ENCODE peak calls at places on chromosomes 2 and 18, in eight cellular contexts. D is PC-3, C is fibroblast of lung, V is ascending aorta, L is endothelial cell of umbilical vein, K is A549, P is H1, Y is stomach. A is an unnamed sample. For H3K4me1, the result is how much of the 10 kb centered on the place peaks cover.

GRCh38 chr2:42184346-42184745 is 15.2 kb downstream of the EML4 start:
- DNase-seq in Y (no peak), P (no peak), K (no peak), C (no peak), V (no peak), D (no peak), L (no peak), A (no peak)

GRCh38 chr2:178825183-178825582 is 18.0 kb upstream of the TTN start:
- DNase-seq in P (no peak), C (peak), L (peak), Y (no peak), D (peak), K (no peak), V (no peak), A (no peak)

GRCh38 chr2:219465659-219466561 is 31.3 kb downstream of the SPEG start:
- DNase-seq in K (no peak), Y (no peak), L (no peak), D (no peak), C (no peak), V (no peak), P (no peak), A (no peak)

GRCh38 chr2:204871246-204871953 is 326.1 kb downstream of the PARD3B start:
- DNase-seq in D (peak), C (peak), K (peak), Y (no peak), P (no peak), L (peak), V (no peak), A (peak)

GRCh38 chr18:48896875-48897511 is 53.8 kb downstream of the SMAD7 start:
- DNase-seq in C (peak), K (no peak), D (peak), V (peak), L (peak), P (peak), Y (peak), A (no peak)

GRCh38 chr2:218345491-218346176 is 11.0 kb upstream of the CATIP start:
- DNase-seq in C (peak), D (no peak), K (no peak), V (no peak), Y (no peak), P (no peak), L (no peak), A (no peak)

GRCh38 chr2:169897834-169898233 is 70.6 kb downstream of the UBR3 start:
- DNase-seq in Y (no peak), P (no peak), C (no peak), K (no peak), V (no peak), L (no peak), D (no peak), A (no peak)

GRCh38 chr2:157052685-157053224 is 204.8 kb upstream of the GALNT5 start:
- DNase-seq in V (no peak), D (peak), K (peak), L (peak), C (peak), P (no peak), Y (no peak), A (peak)

GRCh38 chr2:217067787-217068186 is 207.9 kb upstream of the TNP1 start:
- DNase-seq in P (no peak), V (no peak), L (no peak), Y (no peak), K (no peak), D (no peak), C (no peak), A (no peak)

GRCh38 chr2:19863303-19864041 is 38.3 kb downstream of the TTC32 start:
- DNase-seq in V (peak), L (peak), P (peak), C (peak), K (peak), Y (peak), D (peak), A (peak)

GRCh38 chr2:122307772-122308171 is 552.3 kb downstream of the TSN start:
- DNase-seq in V (no peak), C (no peak), K (no peak), L (no peak), D (no peak), Y (no peak), P (no peak), A (no peak)

GRCh38 chr18:22816266-22817176 is 116.6 kb upstream of the RBBP8 start:
- DNase-seq in V (no peak), L (no peak), P (no peak), K (no peak), D (no peak), C (no peak), Y (no peak), A (no peak)

GRCh38 chr18:79400091-79400590 is 4.4 kb downstream of the NFATC1 start:
- DNase-seq in L (no peak), Y (peak), D (peak), V (peak), P (peak), C (peak), K (peak), A (no peak)

GRCh38 chr2:74548919-74549684 is 4.6 kb downstream of the LOXL3 start:
- DNase-seq in V (peak), L (peak), D (peak), K (peak), P (peak), C (no peak), Y (peak), A (no peak)

GRCh38 chr2:31312898-31313297 is 78.9 kb downstream of the EHD3 start:
- DNase-seq in D (no peak), C (peak), V (no peak), L (no peak), K (no peak), Y (no peak), P (no peak), A (no peak)

GRCh38 chr2:173359231-173359630 is 4.6 kb downstream of the CDCA7 start:
- DNase-seq in K (no peak), D (no peak), V (no peak), C (no peak), L (no peak), P (no peak), Y (no peak), A (no peak)

GRCh38 chr2:102147935-102148334 is 5.4 kb downstream of the IL1R1 start:
- DNase-seq in V (no peak), L (no peak), Y (no peak), D (no peak), C (no peak), K (no peak), P (no peak), A (no peak)

GRCh38 chr2:219997341-219997851 is 370.0 kb downstream of the SLC4A3 start:
- DNase-seq in P (peak), D (peak), L (no peak), Y (no peak), C (peak), K (no peak), V (peak), A (no peak)

GRCh38 chr18:45464619-45465018 is 150.7 kb upstream of the SLC14A2 start:
- DNase-seq in P (no peak), Y (no peak), L (no peak), V (no peak), C (no peak), D (no peak), K (no peak), A (no peak)

GRCh38 chr2:204000446-204000845 is 63.9 kb downstream of the ICOS start:
- DNase-seq in V (no peak), P (no peak), Y (no peak), K (no peak), C (no peak), L (no peak), D (no peak), A (no peak)

GRCh38 chr2:170842785-170843184 is 26.1 kb downstream of the GAD1 start:
- DNase-seq in V (no peak), D (peak), Y (no peak), K (no peak), L (no peak), P (no peak), C (no peak), A (no peak)

GRCh38 chr18:73503326-73503725 is 635.5 kb upstream of the NETO1 start:
- DNase-seq in L (no peak), V (no peak), D (no peak), Y (no peak), K (no peak), P (no peak), C (no peak), A (no peak)

GRCh38 chr2:186910996-186911395 is 62.0 kb upstream of the ZSWIM2 start:
- DNase-seq in K (no peak), P (no peak), V (no peak), Y (no peak), C (no peak), L (no peak), D (no peak), A (no peak)

GRCh38 chr2:230602562-230603230 is 109.9 kb upstream of the CAB39 start:
- DNase-seq in L (no peak), C (no peak), K (no peak), P (no peak), V (no peak), D (no peak), Y (no peak), A (no peak)

GRCh38 chr2:149648282-149649030 is 60.9 kb upstream of the MMADHC start:
- DNase-seq in P (no peak), D (peak), V (no peak), Y (no peak), L (peak), K (peak), C (peak), A (peak)

GRCh38 chr18:69730664-69731063 is 217.0 kb downstream of the CD226 start:
- DNase-seq in K (no peak), P (no peak), V (no peak), D (no peak), C (no peak), L (no peak), Y (no peak), A (no peak)

GRCh38 chr2:207121784-207122183 is 44.0 kb downstream of the KLF7 start:
- DNase-seq in C (peak), Y (no peak), P (no peak), V (peak), L (peak), D (peak), K (no peak), A (peak)

GRCh38 chr2:57141269-57141668 is 905.3 kb upstream of the VRK2 start:
- DNase-seq in P (no peak), C (peak), Y (no peak), L (no peak), K (no peak), V (no peak), D (no peak), A (no peak)

GRCh38 chr2:206430452-206430851 is 12.9 kb upstream of the ADAM23 start:
- DNase-seq in V (no peak), Y (no peak), L (no peak), K (no peak), D (no peak), P (no peak), C (no peak), A (no peak)

GRCh38 chr2:147607379-147607778 is 237.4 kb upstream of the ACVR2A start:
- DNase-seq in Y (no peak), P (no peak), K (no peak), L (no peak), V (no peak), C (no peak), D (no peak), A (no peak)

GRCh38 chr2:160306985-160307384 is 106.9 kb upstream of the ITGB6 start:
- DNase-seq in Y (no peak), K (no peak), P (no peak), C (peak), D (no peak), L (no peak), V (no peak), A (no peak)

GRCh38 chr2:33021542-33022259 is 74.9 kb downstream of the LTBP1 start:
- DNase-seq in P (no peak), V (no peak), K (no peak), C (peak), Y (no peak), L (peak), D (no peak), A (no peak)

GRCh38 chr2:197804758-197805597 is 585 bp downstream of the PLCL1 start:
- DNase-seq in Y (no peak), L (peak), D (no peak), V (peak), C (peak), K (no peak), P (peak), A (peak)

GRCh38 chr2:223954401-223954800 is 2.9 kb upstream of the MRPL44 start:
- DNase-seq in Y (no peak), C (peak), D (no peak), P (no peak), L (peak), K (no peak), V (no peak), A (no peak)

DNA sequence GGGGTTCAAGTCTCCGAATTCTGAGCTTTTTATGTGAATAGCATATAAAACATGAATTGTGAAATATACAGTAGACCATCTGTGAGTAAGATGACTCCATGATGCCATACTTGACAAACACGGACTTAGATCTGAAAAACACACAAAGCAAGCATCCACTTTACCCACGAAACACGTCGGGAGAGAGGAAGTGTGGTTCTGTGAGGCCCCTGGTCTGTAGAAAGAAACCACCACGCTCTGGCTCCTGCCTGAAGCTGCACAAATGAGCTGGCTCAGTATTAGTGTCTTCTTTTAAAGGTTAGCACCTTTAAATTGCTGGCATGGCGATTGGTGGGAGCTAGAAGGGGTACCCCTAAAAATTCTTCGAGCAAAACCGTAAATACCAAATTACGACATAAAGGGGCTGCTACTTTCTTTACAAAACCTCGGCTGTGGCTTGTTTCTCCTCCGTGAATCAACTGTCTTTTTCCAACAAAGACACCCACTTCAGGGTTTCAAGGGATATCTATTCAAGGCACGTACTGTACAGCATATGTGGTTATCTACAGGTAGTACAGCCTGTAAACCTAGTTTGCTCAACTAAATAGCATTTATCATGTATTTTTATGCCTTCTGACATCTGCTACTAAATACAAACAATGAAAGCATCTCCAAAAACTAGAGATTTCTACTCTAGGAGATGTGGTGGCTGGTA is 70.9 kb downstream of the AFF3 start:
- DNase-seq in V (no peak), P (no peak), C (no peak), D (no peak), K (no peak), Y (no peak), L (no peak), A (no peak)
- H3K4me1 ChIP-seq in V (under half), P (under half), C (under half), D (under half), K (under half), Y (under half), L (under half), A (under half)

DNA sequence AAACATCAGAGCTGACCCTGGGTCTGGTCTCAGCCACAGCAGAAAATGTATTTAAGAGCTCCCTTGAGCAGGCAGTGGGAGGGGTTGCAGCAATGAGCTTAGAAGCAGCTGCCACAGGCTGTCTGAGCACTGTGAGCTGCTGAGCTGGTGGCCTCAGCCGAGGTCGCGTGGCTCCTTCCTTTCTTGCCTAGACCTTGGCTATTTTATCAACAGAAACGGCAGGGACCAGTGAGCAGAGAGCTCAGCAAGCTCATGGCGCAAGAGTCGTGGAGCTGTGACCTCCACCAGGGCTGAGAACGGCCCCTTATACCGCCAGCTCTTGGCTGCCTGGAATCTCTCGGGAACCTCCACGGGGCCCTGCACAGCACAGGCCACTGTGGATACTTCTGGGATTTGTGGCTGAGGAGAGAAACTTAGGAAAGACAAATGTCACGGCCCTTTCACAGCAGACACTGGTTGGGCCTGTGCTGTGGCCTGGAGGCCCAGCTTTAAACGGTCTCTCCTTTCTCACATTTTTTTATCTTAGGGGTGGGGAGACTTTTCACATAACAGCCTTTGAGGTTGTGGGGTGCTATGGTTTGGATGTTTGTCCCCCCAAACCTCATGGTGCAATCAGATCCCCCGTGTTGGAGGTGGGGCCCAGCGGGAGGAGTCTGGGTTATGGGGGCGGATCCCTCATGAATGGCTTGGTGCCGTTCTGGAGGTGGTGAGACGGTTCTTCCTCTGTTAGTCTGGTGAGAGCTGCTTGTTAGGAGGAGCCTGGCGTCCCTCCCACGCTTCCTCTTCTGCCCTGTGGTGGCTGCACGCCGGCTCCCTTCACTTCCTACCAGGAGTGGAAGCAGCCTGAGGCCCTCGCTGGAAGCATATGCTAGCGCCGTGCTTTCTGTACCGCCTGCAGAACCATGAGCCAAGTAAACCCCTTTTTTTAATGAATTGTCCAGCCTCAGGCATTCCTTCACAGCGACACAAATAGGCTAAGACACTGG is 1.7 kb downstream of the ALLC start:
- DNase-seq in C (peak), Y (no peak), K (no peak), P (no peak), D (no peak), V (no peak), L (no peak), A (no peak)
- H3K4me3 ChIP-seq in C (no peak), Y (no peak), K (no peak), P (no peak), D (no peak), V (no peak), L (no peak), A (no peak)

GRCh38 chr2:109171444-109172334 is 42.7 kb downstream of the SH3RF3 start:
- DNase-seq in Y (peak), P (no peak), L (peak), C (peak), D (peak), K (no peak), V (peak), A (peak)

GRCh38 chr2:109173311-109174171 is 44.5 kb downstream of the SH3RF3 start:
- DNase-seq in V (peak), Y (peak), D (no peak), L (peak), C (peak), K (no peak), P (no peak), A (peak)

GRCh38 chr2:109174214-109174613 is 45.2 kb downstream of the SH3RF3 start:
- DNase-seq in K (no peak), P (no peak), L (peak), C (peak), Y (no peak), D (no peak), V (peak), A (no peak)

GRCh38 chr2:109170645-109171044 is 41.6 kb downstream of the SH3RF3 start:
- DNase-seq in L (no peak), Y (no peak), C (no peak), K (no peak), D (peak), V (peak), P (no peak), A (no peak)

DNA sequence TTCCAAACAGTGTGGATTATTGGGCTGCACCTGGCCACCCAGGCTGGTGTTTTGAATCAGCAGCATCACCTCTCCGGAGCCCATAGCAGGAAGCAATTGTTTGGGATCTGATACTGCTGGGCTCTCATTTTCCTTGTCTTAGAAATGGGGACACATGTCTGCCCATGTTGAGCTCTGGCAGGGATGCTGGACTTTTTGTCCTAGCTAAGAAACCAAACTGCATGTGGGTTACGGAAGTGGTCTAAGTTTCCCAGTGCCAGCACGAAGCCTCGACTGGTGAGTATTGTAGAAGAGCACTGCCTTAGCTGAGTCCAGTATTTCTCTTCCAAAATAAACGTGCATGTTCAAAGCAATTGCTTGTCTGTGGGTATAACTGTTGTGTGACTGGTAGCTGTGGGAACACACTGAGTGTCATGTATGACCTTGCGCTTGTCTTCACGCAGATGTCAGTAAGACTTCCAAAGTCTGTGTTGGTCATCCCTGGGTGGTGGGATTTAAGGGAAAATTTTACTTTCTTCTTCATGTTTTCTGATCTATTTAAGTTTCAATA is 43.6 kb downstream of the SH3RF3 start:
- DNase-seq in K (no peak), L (peak), C (peak), D (no peak), Y (no peak), V (peak), P (no peak), A (no peak)
- H3K27ac ChIP-seq in K (no peak), L (peak), C (peak), D (peak), Y (peak), V (peak), P (no peak), A (peak)

DNA sequence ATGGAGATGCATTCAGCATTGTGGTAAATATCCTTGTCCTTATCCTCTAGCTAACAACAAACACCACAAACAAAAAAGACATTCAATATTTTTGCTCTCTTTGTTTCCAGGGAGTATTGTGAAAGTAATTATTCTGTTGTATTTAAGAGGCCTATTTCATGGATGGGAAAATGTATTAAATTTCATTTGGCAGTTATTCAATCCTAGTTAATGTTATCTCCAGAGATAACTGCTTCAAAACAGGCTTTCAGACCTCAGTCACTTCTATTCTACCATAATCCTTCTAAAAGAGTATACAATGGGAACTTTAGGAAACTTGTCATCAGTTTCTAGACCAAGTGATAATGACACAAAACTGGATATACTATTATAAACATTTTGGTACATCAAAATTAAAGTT is 280.5 kb upstream of the CCDC68 start:
- DNase-seq in V (no peak), D (no peak), C (no peak), P (no peak), Y (no peak), K (no peak), L (no peak), A (no peak)
- H3K4me1 ChIP-seq in V (under half), D (under half), C (under half), P (under half), Y (under half), K (under half), L (under half), A (under half)

A was measured in SJSA1.